ENCODE peak calls at places on chromosomes 12 and 14, in seven cellular contexts. U, O, Z, A, F, W and K are unnamed samples.
A peak's percentile ranks its signal among the peaks of the same experiment; 100 is the strongest.

GRCh38 chr14:101189962-101190560 is 286.5 kb upstream of the RTL1 start:
- DNase-seq in W (no peak), A (no peak), Z (no peak), U (no peak), F (no peak), O (no peak), K (no peak)

GRCh38 chr14:86124328-86124727 is 594.4 kb downstream of the FLRT2 start:
- DNase-seq in O (no peak), W (no peak), F (no peak), A (no peak), Z (no peak), U (no peak), K (no peak)

GRCh38 chr12:64968989-64969819 is 144.8 kb downstream of the TBC1D30 start:
- DNase-seq in O (peak; percentile 14), F (no peak), Z (peak; percentile 56), A (peak; percentile 55), W (no peak), U (peak; percentile 12), K (no peak)

GRCh38 chr14:77059276-77059934 is 30.9 kb upstream of the IRF2BPL start:
- DNase-seq in Z (peak; percentile 97), W (peak; percentile 86), U (peak; percentile 82), O (no peak), F (no peak), A (peak; percentile 87), K (no peak)

GRCh38 chr14:90276627-90277367 is 20.4 kb downstream of the PSMC1 start:
- DNase-seq in F (no peak), O (no peak), U (peak; percentile 40), A (no peak), W (no peak), Z (peak; percentile 45), K (no peak)

GRCh38 chr14:50763386-50764007 is 67.5 kb downstream of the NIN start:
- DNase-seq in A (peak; percentile 41), F (no peak), O (no peak), Z (peak; percentile 97), W (no peak), U (no peak), K (no peak)

GRCh38 chr12:64737539-64737938 is 21.7 kb downstream of the GNS start:
- DNase-seq in Z (no peak), U (no peak), W (no peak), A (no peak), O (no peak), F (no peak), K (no peak)

GRCh38 chr12:77924703-77925102 is 94.0 kb downstream of the NAV3 start:
- DNase-seq in O (no peak), U (no peak), F (no peak), W (no peak), A (peak; percentile 27), Z (peak; percentile 52), K (no peak)

GRCh38 chr14:95185033-95185432 is 27.7 kb upstream of the DICER1 start:
- DNase-seq in Z (no peak), W (no peak), A (no peak), U (no peak), F (no peak), O (no peak), K (no peak)

GRCh38 chr12:116416161-116416560 is 138.7 kb upstream of the MED13L start:
- DNase-seq in A (no peak), W (no peak), Z (no peak), U (no peak), F (no peak), O (no peak), K (no peak)

GRCh38 chr12:132106921-132107320 is 37.2 kb downstream of the DDX51 start:
- DNase-seq in Z (peak; percentile 24), F (no peak), W (no peak), U (no peak), O (no peak), A (no peak), K (no peak)

GRCh38 chr14:38255408-38255672 is 553 bp downstream of the CLEC14A start:
- DNase-seq in W (no peak), A (no peak), O (no peak), U (peak; percentile 74), F (no peak), Z (no peak), K (peak; percentile 51)

GRCh38 chr14:38256358-38256840 is 506 bp upstream of the CLEC14A start:
- DNase-seq in O (no peak), F (no peak), W (no peak), Z (peak; percentile 43), U (no peak), A (peak; percentile 95), K (no peak)

GRCh38 chr14:38254565-38255407 is 1.1 kb downstream of the CLEC14A start:
- DNase-seq in F (no peak), A (peak; percentile 30), W (peak; percentile 41), U (no peak), Z (no peak), O (no peak), K (no peak)

GRCh38 chr14:38257500-38257899 is 1.6 kb upstream of the CLEC14A start:
- DNase-seq in A (no peak), O (no peak), Z (no peak), U (no peak), W (no peak), F (no peak), K (no peak)

GRCh38 chr14:38255673-38256357 is at the start of gene CLEC14A:
- DNase-seq in Z (no peak), U (peak; percentile 70), A (no peak), W (peak; percentile 43), O (no peak), F (no peak), K (peak; percentile 45)
- TF ChIP-seq CTCF in Z (no peak), U (no peak), A (no peak), W (no peak), O (no peak), F (no peak), K (no peak)

GRCh38 chr12:56448860-56449621 is at the start of gene TIMELESS:
- DNase-seq in O (peak; percentile 59), F (peak; percentile 81), W (peak; percentile 93), A (peak; percentile 89), Z (peak; percentile 82), U (peak; percentile 96), K (peak; percentile 88)
- TF ChIP-seq CTCF in O (no peak), F (no peak), W (peak; percentile 45), A (no peak), Z (no peak), U (no peak), K (no peak)

GRCh38 chr12:38144049-38144448 is 172.5 kb upstream of the ALG10B start:
- DNase-seq in F (no peak), Z (no peak), U (no peak), O (no peak), A (no peak), W (no peak), K (no peak)

GRCh38 chr12:38141239-38141638 is 175.3 kb upstream of the ALG10B start:
- DNase-seq in A (no peak), U (no peak), Z (no peak), W (no peak), O (no peak), F (no peak), K (no peak)

GRCh38 chr12:38144601-38145436 is 171.8 kb upstream of the ALG10B start:
- DNase-seq in W (no peak), U (no peak), O (no peak), A (no peak), F (no peak), Z (no peak), K (no peak)

GRCh38 chr12:38141861-38142260 is 174.7 kb upstream of the ALG10B start:
- DNase-seq in Z (no peak), U (no peak), A (no peak), W (no peak), F (no peak), O (no peak), K (no peak)

DNA sequence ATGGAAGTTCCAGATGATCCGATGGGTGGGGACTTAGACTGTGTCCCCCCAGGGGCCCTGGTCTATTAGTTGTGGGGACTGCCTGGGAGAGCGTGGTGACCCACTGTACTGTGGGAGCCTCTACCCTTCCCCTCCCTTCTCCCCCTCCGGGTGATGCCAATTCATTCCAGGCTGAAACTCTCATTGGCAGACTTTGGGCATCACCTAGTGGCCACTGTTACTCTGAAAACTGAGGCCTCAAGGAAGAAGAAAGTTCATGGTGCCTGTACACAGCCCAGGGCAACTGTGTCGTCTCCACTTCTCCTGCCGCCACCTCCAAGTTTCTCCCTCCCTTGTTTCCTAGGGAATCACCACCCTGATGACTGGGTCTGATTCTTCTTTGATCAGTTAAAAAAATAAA is 173.6 kb upstream of the ALG10B start:
- DNase-seq in Z (no peak), O (no peak), U (no peak), A (no peak), F (no peak), W (no peak), K (no peak)
- TF ChIP-seq CTCF in Z (no peak), O (no peak), U (no peak), A (no peak), F (no peak), W (no peak), K (no peak)

GRCh38 chr12:100229036-100229635 is 28.5 kb downstream of the ACTR6 start:
- DNase-seq in O (no peak), U (peak; percentile 7), Z (peak; percentile 30), F (peak; percentile 39), A (peak; percentile 21), W (no peak), K (no peak)
- TF ChIP-seq CTCF in O (no peak), U (peak; percentile 65), Z (peak; percentile 19), F (peak; percentile 33), A (no peak), W (no peak), K (no peak)